ENCODE peak calls at places on chromosomes 11 and 22, in five cellular contexts. F is brain microvascular endothelial cell, Q is AG04450, E is colonic mucosa, H is BJ. C is an unnamed sample.

GRCh38 chr22:23124611-23125511 is 16.9 kb downstream of the RSPH14 start:
- DNase-seq in Q (no peak), E (no peak), F (no peak), H (no peak), C (no peak)

GRCh38 chr11:130407978-130408377 is 20.4 kb downstream of the ADAMTS8 start:
- DNase-seq in Q (no peak), H (peak; percentile 62), F (peak; percentile 71), E (no peak), C (peak; percentile 60)

GRCh38 chr11:129620705-129621104 is 194.9 kb upstream of the TMEM45B start:
- DNase-seq in H (no peak), E (no peak), Q (no peak), F (no peak), C (no peak)

GRCh38 chr11:406796-407650 is 7.8 kb downstream of the SIGIRR start:
- DNase-seq in Q (peak; percentile 41), E (peak; percentile 86), F (peak; percentile 71), H (no peak), C (no peak)

GRCh38 chr11:79290766-79291165 is 150.1 kb downstream of the TENM4 start:
- DNase-seq in H (no peak), F (no peak), Q (no peak), E (no peak), C (no peak)

GRCh38 chr11:92735039-92735438 is 234.4 kb upstream of the MTNR1B start:
- DNase-seq in E (no peak), F (no peak), H (no peak), Q (no peak), C (no peak)

GRCh38 chr22:20239951-20240773 is 28.0 kb downstream of the RTN4R start:
- DNase-seq in Q (no peak), H (no peak), F (no peak), E (no peak), C (no peak)

GRCh38 chr11:71248656-71249055 is 3.7 kb downstream of the SHANK2 start:
- DNase-seq in Q (no peak), E (no peak), F (no peak), H (no peak), C (no peak)

GRCh38 chr11:12119502-12119901 is 9.1 kb downstream of the MICAL2 start:
- DNase-seq in F (no peak), E (peak; percentile 61), Q (no peak), H (no peak), C (no peak)

GRCh38 chr11:19628018-19628417 is 84.6 kb upstream of the NAV2 start:
- DNase-seq in Q (no peak), H (peak; percentile 71), E (no peak), F (peak; percentile 22), C (peak; percentile 64)

GRCh38 chr11:74460065-74460464 is 7.3 kb downstream of the KCNE3 start:
- DNase-seq in E (no peak), H (no peak), F (no peak), Q (no peak), C (no peak)

GRCh38 chr22:27780161-27780575 is 21.4 kb downstream of the MN1 start:
- DNase-seq in Q (no peak), E (no peak), H (no peak), F (no peak), C (no peak)

GRCh38 chr11:68610452-68611116 is 73.8 kb upstream of the GAL start:
- DNase-seq in Q (no peak), F (no peak), H (no peak), E (no peak), C (no peak)

GRCh38 chr11:76997512-76997911 is 36.7 kb upstream of the B3GNT6 start:
- DNase-seq in E (no peak), F (no peak), H (no peak), Q (no peak), C (no peak)

DNA sequence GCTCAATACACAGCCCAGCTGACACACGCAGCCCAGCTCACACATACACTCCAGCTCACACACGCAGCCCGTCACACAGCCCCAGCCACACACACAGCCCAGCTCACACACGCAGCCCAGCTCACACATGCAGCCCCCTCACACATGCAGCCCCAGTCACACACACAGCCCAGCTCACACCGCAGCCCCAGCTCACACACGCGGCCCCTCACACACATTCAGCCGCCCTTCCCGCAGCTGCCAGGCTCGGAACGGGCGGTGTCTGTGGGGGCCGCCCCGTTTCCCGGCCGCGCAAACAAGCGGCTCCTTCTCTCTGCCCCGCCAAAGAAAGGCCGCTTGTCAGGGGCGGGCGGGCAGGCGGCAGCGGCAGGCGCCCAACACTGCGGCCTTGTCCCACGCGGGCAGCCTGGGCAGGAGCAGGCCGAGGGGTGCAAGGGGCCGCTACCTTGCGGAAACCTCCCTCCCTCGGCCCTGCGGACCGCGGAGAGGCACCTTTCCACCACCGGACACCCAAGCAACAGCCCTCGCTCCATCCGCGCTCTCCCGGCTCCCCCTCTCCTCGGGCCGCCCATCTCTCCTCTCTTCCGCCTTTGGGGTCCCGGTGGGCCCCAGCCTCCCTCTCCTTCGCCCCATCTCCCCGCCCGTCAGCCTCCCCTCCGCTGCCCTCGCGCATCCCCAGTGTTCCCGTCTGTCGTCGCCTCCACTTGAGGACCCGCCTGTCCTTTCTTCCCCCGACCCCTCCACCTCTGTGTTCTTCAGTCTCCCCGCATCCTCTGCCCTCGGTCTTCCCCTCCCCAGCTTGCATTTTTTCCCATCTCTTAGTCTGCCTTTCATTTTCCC is 2.2 kb downstream of the PHLDB1 start:
- DNase-seq in H (no peak), Q (no peak), E (no peak), F (no peak), C (no peak)
- H3K4me3 ChIP-seq in H (peak overlapping the region; percentile 68), Q (peak overlapping the region; percentile 83), E (peak overlapping the region; percentile 44), F (peak overlapping the region; percentile 85), C (peak overlapping the region; percentile 80)

GRCh38 chr11:114398303-114398920 is 1.9 kb downstream of the C11orf71 start:
- DNase-seq in E (no peak), H (no peak), F (no peak), Q (no peak), C (no peak)
- H3K4me3 ChIP-seq in E (peak overlapping the region; percentile 7), H (no peak overlapping the region), F (no peak overlapping the region), Q (peak overlapping the region; percentile 93), C (no peak overlapping the region)

DNA sequence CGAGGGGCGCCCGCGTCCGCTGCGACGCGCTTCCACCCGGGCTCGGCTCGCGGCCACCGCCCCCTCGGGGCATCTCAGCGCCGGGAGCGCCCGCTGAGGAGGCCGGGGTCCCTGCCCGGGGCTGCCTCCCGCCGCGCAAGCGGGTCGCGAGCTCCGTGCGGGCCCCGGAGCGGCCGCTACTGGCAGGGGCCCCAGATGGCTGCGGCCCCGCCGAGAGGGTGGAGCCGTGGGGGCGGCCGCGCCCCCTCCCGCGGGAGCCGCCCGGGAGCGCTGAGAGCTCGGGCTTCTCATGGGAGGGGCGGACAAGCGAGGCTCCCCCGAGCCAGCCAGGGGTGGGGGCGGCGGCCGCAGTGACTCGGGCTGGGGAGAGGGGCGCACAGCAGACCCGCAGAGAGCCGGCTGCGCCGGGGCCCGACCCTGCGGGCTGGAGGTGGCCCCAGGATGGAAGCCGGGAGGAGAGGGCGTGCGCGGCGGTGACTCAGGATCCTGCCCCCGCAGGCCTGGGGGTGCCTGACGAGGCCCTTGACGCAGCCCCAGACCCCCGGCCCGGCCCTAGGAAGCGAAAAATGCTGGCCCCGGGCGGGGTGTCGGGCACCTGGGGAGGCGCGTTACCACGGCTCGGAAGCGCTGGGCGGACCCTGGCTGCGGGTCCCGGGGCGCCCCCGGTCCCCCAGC is 606 bp upstream of the ZFTA start:
- DNase-seq in E (peak; percentile 32), H (no peak), Q (no peak), F (no peak), C (no peak)
- H3K4me3 ChIP-seq in E (peak overlapping the region; percentile 79), H (peak overlapping the region; percentile 68), Q (peak overlapping the region; percentile 80), F (peak overlapping the region; percentile 72), C (peak overlapping the region; percentile 92)

GRCh38 chr11:59555601-59556114 is 44.3 kb downstream of the OR4D9 start:
- DNase-seq in H (no peak), E (no peak), Q (no peak), F (peak; percentile 16), C (no peak)

GRCh38 chr11:59559886-59560285 is 48.5 kb downstream of the OR4D9 start:
- DNase-seq in E (no peak), Q (no peak), F (no peak), H (no peak), C (no peak)

GRCh38 chr11:59557940-59558643 is 46.8 kb downstream of the OR4D9 start:
- DNase-seq in E (no peak), H (no peak), F (no peak), Q (no peak), C (no peak)

GRCh38 chr11:59556115-59556882 is 45.0 kb downstream of the OR4D9 start:
- DNase-seq in H (no peak), F (peak; percentile 84), Q (peak; percentile 83), E (no peak), C (no peak)

DNA sequence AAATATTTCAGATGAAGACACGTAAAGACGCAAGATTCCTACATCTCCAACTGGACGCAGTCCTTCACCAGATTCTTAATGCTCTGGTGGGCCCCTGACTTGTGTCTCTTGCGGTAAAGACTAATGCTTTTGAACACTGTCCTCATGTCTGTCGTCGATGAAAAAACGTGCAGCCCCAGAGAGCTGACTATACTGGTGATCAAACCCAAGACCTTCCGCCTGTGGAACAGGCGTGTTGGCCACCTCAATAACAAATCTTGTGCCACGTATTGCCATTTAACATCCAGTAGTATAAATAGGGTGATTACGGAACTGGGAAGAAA is 45.5 kb downstream of the OR4D9 start:
- DNase-seq in Q (no peak), E (no peak), F (peak; percentile 28), H (no peak), C (no peak)
- H3K4me3 ChIP-seq in Q (peak overlapping the region; percentile 41), E (no peak overlapping the region), F (peak overlapping the region; percentile 57), H (peak overlapping the region; percentile 7), C (peak overlapping the region; percentile 11)

GRCh38 chr11:60852639-60853468 is 2.9 kb downstream of the PTGDR2 start:
- DNase-seq in H (no peak), Q (no peak), E (no peak), F (no peak), C (no peak)
- H3K4me3 ChIP-seq in H (no peak overlapping the region), Q (no peak overlapping the region), E (peak overlapping the region; percentile 34), F (no peak overlapping the region), C (no peak overlapping the region)

DNA sequence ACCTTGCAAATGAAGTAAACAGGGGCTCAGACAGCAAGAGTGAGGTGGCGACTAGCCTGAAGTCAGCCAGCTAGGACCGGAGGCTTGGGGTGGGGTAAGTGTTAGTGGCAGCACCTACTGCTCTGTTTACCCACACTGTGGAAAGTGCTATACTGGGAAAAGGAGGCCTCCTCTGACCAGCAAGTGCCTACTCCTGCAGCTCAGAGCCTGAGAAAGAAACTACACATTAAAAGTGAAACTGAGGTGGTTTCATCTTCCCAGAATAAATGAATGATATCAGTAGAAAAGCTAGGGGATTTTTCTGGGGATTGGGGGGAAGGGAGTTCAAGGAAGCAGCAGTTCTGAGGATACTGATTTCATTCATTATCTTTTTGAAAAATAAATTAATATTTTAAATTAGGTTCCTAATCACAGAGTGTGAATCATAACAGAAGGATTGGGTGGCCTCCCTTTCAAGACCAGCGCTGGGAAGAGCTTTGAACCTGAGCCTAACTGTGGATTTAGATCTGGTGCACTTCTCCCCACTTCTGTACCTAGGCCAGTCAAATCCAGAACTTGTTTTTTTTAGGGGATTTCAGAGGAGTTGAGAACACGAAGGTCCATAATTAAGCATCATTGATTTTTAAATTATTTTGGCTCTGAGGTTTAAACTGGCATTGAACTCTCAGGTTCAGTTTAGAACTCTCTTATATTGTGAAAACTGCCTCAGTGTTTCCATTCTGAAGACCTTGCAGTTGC is 48.1 kb upstream of the GRAMD1B start:
- DNase-seq in F (no peak), E (no peak), H (no peak), Q (no peak), C (no peak)
- H3K4me3 ChIP-seq in F (no peak overlapping the region), E (no peak overlapping the region), H (no peak overlapping the region), Q (no peak overlapping the region), C (no peak overlapping the region)

DNA sequence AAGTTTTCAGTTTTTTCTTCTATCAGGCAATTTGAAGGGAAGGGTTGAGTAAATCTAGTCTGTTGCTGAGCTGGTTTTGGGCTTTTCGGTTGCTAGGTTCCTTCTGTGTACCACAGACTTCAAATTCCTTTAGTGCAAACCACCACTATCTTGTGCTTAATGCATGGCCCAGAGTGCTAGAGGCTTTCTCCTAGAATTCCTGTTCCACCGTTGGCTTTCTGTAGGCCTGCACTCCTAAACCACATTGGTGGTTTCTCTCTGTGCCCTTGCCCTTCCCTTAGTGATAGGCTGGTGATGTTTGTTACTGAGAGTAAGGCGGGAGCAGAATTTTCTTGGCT is 47.1 kb upstream of the CTSC start:
- DNase-seq in E (no peak), F (peak; percentile 40), H (no peak), Q (no peak), C (no peak)
- H3K4me3 ChIP-seq in E (no peak overlapping the region), F (no peak overlapping the region), H (no peak overlapping the region), Q (no peak overlapping the region), C (no peak overlapping the region)

C was measured in AG09309.